ENCODE peak calls at places on chromosomes 5 and 9, in four cellular contexts. P is kidney epithelial cell, D is GM10248, N is keratinocyte. K is an unnamed sample.

GRCh38 chr9:77442436-77442835 is 205.7 kb downstream of the GNA14 start:
- DNase-seq in P (no peak), D (no peak), N (no peak), K (no peak)

GRCh38 chr5:139473105-139473504 is 2.3 kb downstream of the SMIM33 start:
- DNase-seq in P (no peak), D (no peak), N (no peak), K (no peak)

GRCh38 chr9:134318941-134319305 is 7.3 kb upstream of the RXRA start:
- DNase-seq in P (no peak), D (no peak), N (no peak), K (no peak)

GRCh38 chr5:119355636-119356383 is at the start of gene TNFAIP8:
- DNase-seq in P (no peak), D (peak), N (no peak), K (peak)

GRCh38 chr9:15189491-15189890 is 117.5 kb downstream of the TTC39B start:
- DNase-seq in P (no peak), D (no peak), N (no peak), K (no peak)

GRCh38 chr5:6466975-6467567 is 18.4 kb downstream of the UBE2QL1 start:
- DNase-seq in P (no peak), D (no peak), N (no peak), K (no peak)

GRCh38 chr5:90293931-90294330 is 115.6 kb downstream of the CETN3 start:
- DNase-seq in P (peak), D (no peak), N (no peak), K (no peak)

GRCh38 chr9:6757988-6758417 is 230 bp downstream of the KDM4C start:
- DNase-seq in P (no peak), D (peak), N (peak), K (peak)

GRCh38 chr5:116355819-116356601 is 218.6 kb downstream of the SEMA6A start:
- DNase-seq in P (no peak), D (no peak), N (no peak), K (no peak)

GRCh38 chr9:134475051-134475790 is 149.0 kb downstream of the RXRA start:
- DNase-seq in P (no peak), D (peak), N (no peak), K (peak)

GRCh38 chr9:99389087-99390033 is 167.3 kb downstream of the SEC61B start:
- DNase-seq in P (no peak), D (no peak), N (peak), K (no peak)

GRCh38 chr5:65190328-65191053 is 291.2 kb downstream of the ADAMTS6 start:
- DNase-seq in P (peak), D (peak), N (peak), K (peak)

GRCh38 chr5:43563321-43563720 is 6.4 kb upstream of the PAIP1 start:
- DNase-seq in P (no peak), D (no peak), N (no peak), K (no peak)

GRCh38 chr5:149127394-149127955 is 13.8 kb upstream of the ABLIM3 start:
- DNase-seq in P (no peak), D (no peak), N (no peak), K (no peak)

GRCh38 chr9:98860871-98861293 is 53.4 kb downstream of the GALNT12 start:
- DNase-seq in P (no peak), D (no peak), N (no peak), K (no peak)

GRCh38 chr9:90102292-90102901 is 497.6 kb downstream of the GADD45G start:
- DNase-seq in P (peak), D (peak), N (peak), K (peak)

GRCh38 chr5:7396169-7397004 is 449 bp downstream of the ADCY2 start:
- DNase-seq in P (no peak), D (no peak), N (no peak), K (no peak)

GRCh38 chr9:95105519-95106287 is 211.8 kb downstream of the FANCC start:
- DNase-seq in P (no peak), D (no peak), N (peak), K (no peak)

GRCh38 chr9:2676466-2676865 is 40.8 kb upstream of the KCNV2 start:
- DNase-seq in P (no peak), D (no peak), N (no peak), K (no peak)

GRCh38 chr9:91725651-91726050 is 224.4 kb downstream of the ROR2 start:
- DNase-seq in P (no peak), D (no peak), N (no peak), K (no peak)

GRCh38 chr9:19375536-19375935 is 4.5 kb downstream of the RPS6 start:
- DNase-seq in P (no peak), D (no peak), N (no peak), K (no peak)

GRCh38 chr5:160957312-160957711 is 105.3 kb upstream of the ATP10B start:
- DNase-seq in P (no peak), D (no peak), N (no peak), K (no peak)

GRCh38 chr9:108473209-108474112 is 382.3 kb downstream of the ACTL7B start:
- DNase-seq in P (no peak), D (no peak), N (no peak), K (no peak)

GRCh38 chr9:126347911-126348760 is 21.5 kb downstream of the MVB12B start:
- DNase-seq in P (no peak), D (no peak), N (no peak), K (no peak)

GRCh38 chr5:113343343-113343742 is 91.4 kb downstream of the TSSK1B start:
- DNase-seq in P (no peak), D (no peak), N (no peak), K (no peak)

GRCh38 chr5:104247260-104247659 is 684.7 kb upstream of the NUDT12 start:
- DNase-seq in P (no peak), D (no peak), N (no peak), K (no peak)

GRCh38 chr5:150846651-150847333 is 471 bp downstream of the IRGM start:
- DNase-seq in P (peak), D (peak), N (peak), K (peak)

GRCh38 chr5:103307470-103307869 is 48.9 kb downstream of the MACIR start:
- DNase-seq in P (no peak), D (no peak), N (no peak), K (no peak)

GRCh38 chr9:8724284-8725018 is 924.9 kb upstream of the DMAC1 start:
- DNase-seq in P (no peak), D (no peak), N (no peak), K (no peak)

GRCh38 chr9:71587576-71588362 is 180.5 kb downstream of the CEMIP2 start:
- DNase-seq in P (peak), D (no peak), N (no peak), K (no peak)

GRCh38 chr9:93072383-93072795 is 13.9 kb downstream of the SUSD3 start:
- DNase-seq in P (no peak), D (no peak), N (no peak), K (no peak)

DNA sequence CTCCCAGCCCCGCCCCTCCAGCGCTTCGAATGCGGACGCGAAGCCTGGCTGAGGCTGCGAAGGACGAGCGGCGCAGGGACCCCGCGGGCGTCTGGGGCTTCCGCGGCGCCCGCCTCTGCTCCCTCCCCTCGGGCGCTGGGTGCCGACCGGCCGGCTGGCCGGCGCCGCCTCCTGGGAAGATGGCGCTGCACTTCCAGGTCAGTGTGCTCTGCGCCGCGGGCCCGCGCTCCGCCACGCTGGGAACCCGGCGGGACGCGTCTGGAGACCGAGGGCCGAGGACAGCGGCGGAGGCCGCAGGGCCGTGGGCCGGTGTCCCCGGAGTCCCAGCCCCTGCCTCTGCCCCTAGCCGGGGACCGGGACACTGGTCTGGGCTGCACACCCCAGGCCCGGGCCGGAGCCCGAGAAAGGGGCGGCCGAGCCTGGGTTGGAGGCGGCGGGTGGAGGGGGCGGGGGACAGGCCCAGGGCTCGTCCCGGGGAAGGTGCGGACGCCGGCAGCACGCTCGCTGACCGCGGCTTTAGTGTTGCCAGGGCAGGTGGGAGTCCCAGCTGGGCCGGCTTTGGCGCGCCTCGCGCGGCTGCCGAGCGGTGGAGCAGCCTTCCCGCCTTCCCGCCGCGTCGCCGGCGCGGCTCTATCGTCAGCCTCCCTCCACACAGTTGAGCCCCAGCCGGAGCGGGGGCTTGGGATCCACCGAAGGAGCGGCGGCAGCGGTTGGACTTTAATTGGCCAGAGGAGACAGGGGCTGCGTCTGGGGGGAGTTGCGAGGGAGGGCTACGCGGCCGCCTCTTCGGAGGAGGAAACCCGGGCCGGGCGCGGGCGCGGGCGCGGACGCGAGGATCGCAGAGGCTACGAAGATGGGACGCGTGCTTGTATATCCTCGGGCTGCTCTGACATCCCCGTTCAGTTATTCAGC is at the start of gene RANBP17:
- DNase-seq in P (no peak), D (peak), N (no peak), K (no peak)
- TF ChIP-seq CTCF in P (no peak), D (no peak), N (no peak), K (no peak)

GRCh38 chr5:79263-79662 is 12.7 kb upstream of the PLEKHG4B start:
- DNase-seq in P (no peak), D (peak), N (no peak), K (no peak)

GRCh38 chr5:77546-77945 is 14.4 kb upstream of the PLEKHG4B start:
- DNase-seq in P (no peak), D (peak), N (no peak), K (no peak)

GRCh38 chr5:78805-79149 is 13.2 kb upstream of the PLEKHG4B start:
- DNase-seq in P (no peak), D (no peak), N (no peak), K (no peak)

GRCh38 chr5:77170-77501 is 14.8 kb upstream of the PLEKHG4B start:
- DNase-seq in P (no peak), D (peak), N (no peak), K (peak)

DNA sequence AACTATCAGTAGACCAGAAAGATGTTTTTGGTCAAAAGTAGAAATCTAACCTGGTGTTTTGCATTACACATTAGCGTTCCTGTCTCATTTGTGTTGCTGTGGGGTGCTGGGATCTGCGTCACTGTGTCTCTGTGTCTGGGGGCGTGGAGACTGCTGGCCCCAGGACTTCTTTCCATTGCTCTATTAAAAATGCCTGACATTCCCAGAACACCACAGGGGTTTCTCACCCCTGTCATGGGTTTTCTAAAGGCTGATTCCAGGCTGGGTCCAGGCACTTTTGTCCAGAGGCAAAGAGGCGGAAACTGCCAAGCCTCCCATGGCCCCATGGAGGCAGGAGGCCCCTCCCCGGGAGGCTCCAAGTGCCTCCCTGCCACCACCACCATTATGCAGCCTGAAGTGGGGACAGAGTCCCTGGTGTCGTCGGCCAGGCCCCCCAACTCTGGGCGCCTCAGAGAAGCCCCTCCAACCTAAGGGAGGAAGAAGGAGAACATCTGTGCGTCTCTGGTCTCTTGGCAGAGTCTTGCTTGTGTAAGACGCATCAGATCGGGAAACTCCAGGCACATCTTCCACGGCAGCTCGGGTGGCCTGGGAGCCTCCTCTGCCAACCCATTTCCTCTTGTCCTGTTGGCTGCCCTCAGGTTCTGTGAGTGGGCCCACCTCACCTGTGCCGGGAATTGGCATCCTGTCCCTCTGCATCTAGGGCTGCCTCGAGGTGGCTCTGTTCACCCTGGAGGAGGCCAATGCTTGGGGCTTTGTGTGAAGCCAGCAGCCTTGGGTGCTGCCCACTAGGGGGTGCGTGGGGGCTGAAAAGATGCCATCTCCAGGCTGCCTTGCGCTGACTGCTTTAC is 13.8 kb upstream of the PLEKHG4B start:
- DNase-seq in P (no peak), D (peak), N (no peak), K (peak)
- TF ChIP-seq CTCF in P (peak), D (peak), N (peak), K (no peak)

DNA sequence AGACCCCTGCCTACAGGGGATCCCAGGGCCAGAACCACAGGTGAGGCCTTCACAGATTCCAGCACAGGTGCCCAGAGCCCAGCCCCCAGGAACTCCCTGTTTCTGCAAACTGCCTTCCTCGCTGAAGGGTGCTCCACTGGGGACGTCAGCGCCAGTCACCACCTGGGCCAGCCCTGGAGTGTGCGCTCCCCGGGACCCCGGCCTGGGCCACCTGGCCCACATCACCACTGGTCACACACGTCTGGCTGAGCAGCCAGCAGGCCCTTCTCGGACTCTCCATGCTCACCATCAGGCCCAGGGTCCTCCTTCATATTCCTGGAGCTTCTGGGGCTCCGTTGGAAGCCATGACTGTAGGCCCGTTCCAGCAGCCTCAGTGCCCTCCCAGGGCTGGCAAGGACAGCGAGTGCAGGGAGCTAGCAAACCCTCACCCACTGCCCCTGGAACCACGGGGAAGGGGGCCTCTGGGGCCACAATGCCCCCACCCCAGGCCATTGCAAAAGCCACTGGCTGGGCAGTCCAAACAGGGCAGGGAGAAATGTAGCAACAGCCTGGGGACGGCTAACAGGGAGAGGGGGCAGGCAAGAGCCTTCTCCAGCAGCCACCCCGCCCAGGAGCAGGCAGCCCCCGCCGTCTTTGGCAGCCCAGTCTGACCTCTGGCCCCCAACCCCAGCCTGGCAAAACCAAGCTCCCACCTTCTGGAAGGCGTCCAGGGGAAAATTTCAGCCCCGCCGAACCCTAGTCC is 1.3 kb downstream of the AGPAT2 start:
- DNase-seq in P (no peak), D (no peak), N (no peak), K (no peak)
- TF ChIP-seq CTCF in P (no peak), D (no peak), N (no peak), K (no peak)

GRCh38 chr5:59999056-59999455 is 105.5 kb upstream of the PDE4D start:
- DNase-seq in P (peak), D (no peak), N (no peak), K (no peak)
- TF ChIP-seq CTCF in P (no peak), D (no peak), N (no peak), K (no peak)

GRCh38 chr5:176629853-176630680 is at the start of the genes EIF4E1B and SNCB:
- DNase-seq in P (no peak), D (peak), N (no peak), K (peak)
- TF ChIP-seq CTCF in P (no peak), D (no peak), N (no peak), K (no peak)

DNA sequence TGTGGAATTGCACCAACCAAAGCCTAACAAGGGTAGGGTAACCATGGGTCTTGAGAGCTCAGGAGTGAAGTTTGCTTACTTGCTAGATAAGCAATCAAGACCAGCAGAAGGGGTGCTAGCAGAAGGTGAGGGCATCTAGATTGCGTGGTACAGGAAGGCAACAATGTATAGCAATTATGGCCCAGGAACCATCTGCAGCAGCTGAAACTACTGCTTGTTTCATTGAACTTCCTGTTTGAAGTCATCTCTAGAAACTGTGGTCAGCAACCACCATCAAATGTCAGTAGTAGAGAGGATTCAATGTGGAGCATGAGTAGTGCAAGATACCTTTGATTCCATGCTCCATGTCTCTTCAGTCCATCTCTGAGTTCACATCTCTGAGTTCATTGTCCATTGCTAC is 462.1 kb upstream of the GRAMD2B start:
- DNase-seq in P (no peak), D (peak), N (no peak), K (no peak)
- TF ChIP-seq CTCF in P (no peak), D (no peak), N (no peak), K (no peak)

K was measured in GM13976.